ENCODE peak calls at places on chromosomes 3 and 15, in four cellular contexts. A, M, O and R are unnamed samples. For H3K4me1, the result is how much of the 10 kb centered on the place peaks cover.

GRCh38 chr3:52527039-52527731 is 6.5 kb downstream of the NT5DC2 start:
- DNase-seq in O (peak), M (peak), A (no peak), R (peak)

GRCh38 chr3:46416134-46417119 is 9.4 kb downstream of the CCRL2 start:
- DNase-seq in M (no peak), A (no peak), O (no peak), R (no peak)

GRCh38 chr3:100844063-100844936 is 135.0 kb downstream of the TFG start:
- DNase-seq in A (no peak), O (no peak), M (no peak), R (no peak)

GRCh38 chr3:127680146-127680661 is 7.5 kb downstream of the ABTB1 start:
- DNase-seq in A (peak), O (peak), M (peak), R (peak)

GRCh38 chr15:90851945-90852344 is 16.4 kb upstream of the FURIN start:
- DNase-seq in A (no peak), M (no peak), O (no peak), R (no peak)

GRCh38 chr15:80404719-80405553 is 754 bp downstream of the ARNT2 start:
- DNase-seq in A (no peak), O (no peak), M (peak), R (peak)

GRCh38 chr3:54374214-54374855 is 252.0 kb downstream of the CACNA2D3 start:
- DNase-seq in A (peak), M (no peak), O (no peak), R (no peak)

GRCh38 chr3:188108703-188109412 is 45.1 kb upstream of the LPP start:
- DNase-seq in M (no peak), O (no peak), A (no peak), R (no peak)

GRCh38 chr3:146020969-146021368 is 140.0 kb downstream of the PLOD2 start:
- DNase-seq in O (no peak), M (no peak), A (no peak), R (no peak)

GRCh38 chr3:117628896-117629295 is 919.3 kb downstream of the TUSC7 start:
- DNase-seq in M (no peak), A (peak), O (no peak), R (no peak)

GRCh38 chr15:41483115-41483514 is 10.6 kb upstream of the ITPKA start:
- DNase-seq in M (no peak), A (no peak), O (no peak), R (no peak)

GRCh38 chr3:42117175-42118008 is 26.2 kb downstream of the TRAK1 start:
- DNase-seq in O (peak), M (peak), A (peak), R (peak)

GRCh38 chr3:171039674-171040073 is 13.2 kb upstream of the SLC2A2 start:
- DNase-seq in M (no peak), A (no peak), O (no peak), R (no peak)

DNA sequence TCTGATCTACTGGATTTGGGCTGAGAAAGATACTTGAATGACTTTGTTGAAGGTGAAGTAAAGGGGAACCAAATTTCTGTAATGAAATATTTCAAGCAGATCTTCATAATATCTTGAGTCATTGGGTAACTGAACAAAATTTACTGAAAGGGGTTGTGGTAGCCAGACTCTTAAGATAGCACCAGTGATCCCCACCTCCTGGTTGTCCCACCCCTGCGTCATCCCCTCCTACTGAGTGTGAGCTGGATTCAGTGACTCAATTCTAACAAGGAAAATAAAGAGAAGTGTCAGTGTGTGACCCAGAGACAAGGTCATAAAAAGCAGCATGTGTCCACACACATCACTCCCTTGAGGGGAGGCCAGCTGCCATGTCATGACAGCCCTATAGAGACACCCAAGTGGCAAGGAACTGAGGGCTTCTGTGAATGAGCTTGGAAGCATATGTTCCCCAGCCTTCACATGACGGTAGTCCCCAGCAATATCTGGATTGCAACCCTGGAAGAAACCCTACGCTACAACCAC is 107.1 kb downstream of the MECOM start:
- DNase-seq in O (no peak), A (no peak), M (no peak), R (no peak)
- H3K4me1 ChIP-seq in O (under half), A (half or more), M (under half), R (under half)

DNA sequence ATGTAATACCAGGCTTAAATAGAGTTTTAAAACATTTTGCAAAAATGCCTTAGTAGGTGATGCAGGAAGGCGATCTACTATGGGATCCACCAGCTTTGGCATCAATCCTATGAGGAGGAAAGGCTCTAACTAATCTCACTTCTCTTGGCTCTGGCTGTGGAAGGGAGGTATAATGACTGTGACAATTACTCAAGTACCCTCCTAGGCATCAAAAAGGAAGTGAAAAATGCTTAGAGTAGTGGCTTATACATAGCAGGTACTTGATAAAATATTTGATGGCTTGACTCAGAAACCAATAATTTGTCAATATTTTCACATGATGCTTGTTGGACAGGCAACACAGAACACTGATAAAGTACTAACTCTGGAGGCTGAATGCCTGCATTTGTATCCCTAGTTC is 34.1 kb upstream of the SERPINI2 start:
- DNase-seq in O (no peak), A (no peak), M (no peak), R (no peak)
- TF ChIP-seq CTCF in O (no peak), A (no peak), M (no peak), R (no peak)

DNA sequence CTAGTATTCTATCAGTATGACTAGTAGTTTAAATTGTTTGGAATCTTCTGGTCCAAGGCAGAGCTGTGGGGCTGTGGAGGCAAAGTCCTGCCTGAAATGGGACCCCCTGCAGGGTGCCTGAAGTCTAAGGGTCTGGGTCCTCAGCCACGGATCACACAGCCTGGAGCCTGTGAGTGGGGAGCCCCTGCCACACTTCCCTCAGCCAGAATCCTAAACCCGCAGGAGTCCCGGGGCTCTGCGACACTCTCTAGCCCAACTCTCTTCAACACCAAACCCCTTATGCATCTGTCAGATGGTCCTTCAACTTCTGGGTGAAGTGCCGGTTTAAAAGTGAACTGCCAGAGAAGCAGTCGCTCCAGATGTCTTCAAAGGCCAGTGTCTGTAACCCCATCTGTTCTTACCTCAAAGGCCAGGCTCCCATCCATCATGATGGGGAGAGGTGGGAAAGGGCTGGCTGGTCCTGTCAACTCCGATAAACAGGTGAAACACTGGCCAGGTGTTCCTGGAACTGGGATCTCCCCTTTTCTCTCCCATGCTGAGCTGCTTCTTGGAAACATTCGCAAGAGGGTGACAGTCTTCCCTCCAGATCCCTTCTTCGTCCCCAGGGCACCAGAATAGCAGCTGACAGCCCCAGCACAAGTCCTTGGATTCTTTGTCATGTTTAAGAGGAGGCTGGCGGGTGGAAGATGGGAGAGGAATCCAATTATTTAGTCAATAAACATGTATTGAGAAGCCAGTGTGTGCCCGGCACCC is 45.6 kb downstream of the CPN2 start:
- DNase-seq in A (no peak), O (no peak), M (no peak), R (peak)
- H3K4me1 ChIP-seq in A (under half), O (under half), M (under half), R (under half)

GRCh38 chr3:138945646-138946553 is 1.0 kb downstream of the FOXL2 start:
- DNase-seq in O (no peak), A (peak), M (peak), R (no peak)
- TF ChIP-seq CTCF in O (peak), A (no peak), M (peak), R (peak)

DNA sequence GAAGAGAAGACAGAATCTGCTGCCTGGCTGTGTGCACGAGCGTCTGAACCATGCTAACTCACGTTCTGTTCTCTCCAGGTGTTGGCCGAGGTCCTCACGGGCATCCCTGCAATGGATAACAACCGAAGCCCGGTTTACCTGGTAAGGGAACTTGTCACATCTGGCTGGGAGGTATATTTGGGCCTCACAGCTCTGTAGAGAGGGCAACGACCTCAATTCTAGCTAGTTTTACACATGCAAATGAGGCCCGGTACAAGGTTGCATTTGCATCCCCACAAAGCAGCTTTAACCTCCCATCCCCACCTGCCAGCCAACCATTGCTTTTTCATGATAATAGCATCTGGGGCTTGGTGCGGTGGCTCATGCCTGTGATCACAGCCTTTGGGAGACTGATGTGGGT is 22.0 kb upstream of the TATDN2 start:
- DNase-seq in O (no peak), M (no peak), A (no peak), R (no peak)
- H3K4me1 ChIP-seq in O (under half), M (under half), A (half or more), R (under half)

GRCh38 chr15:71195242-71195641 is 80.0 kb downstream of the THSD4 start:
- DNase-seq in A (no peak), M (no peak), O (no peak), R (no peak)
- TF ChIP-seq CTCF in A (no peak), M (no peak), O (peak), R (no peak)

GRCh38 chr3:13561376-13561775 is 12.5 kb downstream of the FBLN2 start:
- DNase-seq in O (no peak), M (peak), A (no peak), R (no peak)

GRCh38 chr3:13561967-13562366 is 13.0 kb downstream of the FBLN2 start:
- DNase-seq in O (no peak), M (peak), A (no peak), R (no peak)

GRCh38 chr3:13557926-13558325 is 9.0 kb downstream of the FBLN2 start:
- DNase-seq in A (no peak), O (no peak), M (peak), R (no peak)

GRCh38 chr3:13558651-13559050 is 9.7 kb downstream of the FBLN2 start:
- DNase-seq in A (no peak), M (no peak), O (no peak), R (no peak)

GRCh38 chr3:13559751-13560540 is 11.0 kb downstream of the FBLN2 start:
- DNase-seq in M (peak), O (no peak), A (no peak), R (no peak)
- H3K4me1 ChIP-seq in M (under half), O (under half), A (under half), R (under half)

GRCh38 chr3:67943546-67943945 is 289.1 kb upstream of the SUCLG2 start:
- DNase-seq in M (no peak), O (no peak), A (no peak), R (no peak)

GRCh38 chr3:67946446-67946845 is 292.0 kb upstream of the SUCLG2 start:
- DNase-seq in A (no peak), M (no peak), O (no peak), R (no peak)

DNA sequence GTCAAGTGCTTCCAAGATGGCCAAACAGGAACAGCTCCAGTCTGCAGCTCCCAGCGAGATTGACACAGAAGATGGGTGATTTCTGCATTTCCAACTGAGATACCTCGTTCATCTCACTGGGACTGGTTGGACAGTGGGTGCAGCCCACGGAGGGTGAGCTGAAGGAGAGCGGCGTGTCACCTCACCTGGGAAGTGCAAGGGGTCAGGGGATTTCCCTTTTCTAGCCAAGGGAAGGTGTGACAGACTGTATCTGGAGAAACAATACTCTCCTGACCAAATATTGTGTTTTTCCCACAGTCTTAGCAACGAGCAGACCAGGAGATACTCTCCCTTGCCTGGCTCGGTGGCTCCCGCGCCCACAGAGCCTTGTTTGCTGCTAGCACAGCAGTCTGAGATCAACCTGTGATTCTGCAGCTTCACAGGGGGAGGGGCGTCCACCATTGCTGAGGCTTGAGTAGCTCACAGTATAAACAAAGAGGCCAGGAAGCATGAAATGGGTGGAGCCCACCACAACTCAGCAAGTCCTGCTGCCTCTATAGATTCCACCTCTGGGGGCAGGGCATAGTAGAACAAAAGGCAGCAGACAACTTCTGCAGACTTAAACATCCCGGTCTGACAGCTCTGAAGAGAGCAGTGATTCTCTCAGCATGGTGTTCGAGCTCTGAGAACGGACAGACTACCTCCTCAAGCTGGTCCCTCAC is 293.5 kb upstream of the SUCLG2 start:
- DNase-seq in A (no peak), M (no peak), O (peak), R (no peak)
- TF ChIP-seq CTCF in A (no peak), M (no peak), O (peak), R (no peak)

GRCh38 chr3:4866841-4867240 is 112.4 kb upstream of the BHLHE40 start:
- DNase-seq in M (no peak), O (no peak), A (no peak), R (no peak)
- H3K4me1 ChIP-seq in M (under half), O (under half), A (under half), R (under half)